ENCODE peak calls at places on chromosomes 13 and 19, in five cellular contexts. D, V, J, O and A are unnamed samples.
A peak's percentile ranks its signal among the peaks of the same experiment; 100 is the strongest.

GRCh38 chr13:95115525-95115924 is 185.7 kb downstream of the ABCC4 start:
- DNase-seq in D (no peak), V (no peak), J (no peak), O (no peak), A (no peak)

GRCh38 chr13:19860884-19861655 is 2.4 kb downstream of the ZMYM5 start:
- DNase-seq in D (no peak), V (no peak), J (no peak), O (no peak), A (no peak)

GRCh38 chr19:10624585-10624984 is 768 bp upstream of the SLC44A2 start:
- DNase-seq in D (no peak), V (no peak), J (no peak), O (no peak), A (no peak)

GRCh38 chr13:112442483-112443090 is 66.4 kb downstream of the SPACA7 start:
- DNase-seq in D (no peak), V (peak; percentile 81), J (no peak), O (no peak), A (no peak)

GRCh38 chr13:75725784-75726183 is 89.7 kb downstream of the LMO7 start:
- DNase-seq in D (no peak), V (no peak), J (no peak), O (no peak), A (no peak)

GRCh38 chr19:39246951-39247669 is 1.5 kb downstream of the IFNL4 start:
- DNase-seq in D (peak; percentile 5), V (no peak), J (no peak), O (no peak), A (no peak)

GRCh38 chr13:83827338-83827737 is 54.9 kb downstream of the SLITRK1 start:
- DNase-seq in D (no peak), V (no peak), J (no peak), O (no peak), A (no peak)

GRCh38 chr19:29524201-29524911 is 1.4 kb upstream of the VSTM2B start:
- DNase-seq in D (peak; percentile 42), V (no peak), J (no peak), O (no peak), A (no peak)

GRCh38 chr19:2552859-2553258 is 76.9 kb downstream of the GADD45B start:
- DNase-seq in D (no peak), V (no peak), J (no peak), O (no peak), A (no peak)

GRCh38 chr19:29287061-29287460 is 74.1 kb upstream of the UQCRFS1 start:
- DNase-seq in D (peak; percentile 89), V (peak; percentile 9), J (no peak), O (no peak), A (no peak)

GRCh38 chr19:38485541-38486285 is 52.2 kb downstream of the RYR1 start:
- DNase-seq in D (no peak), V (no peak), J (no peak), O (no peak), A (no peak)

GRCh38 chr13:22506286-22506685 is 674.5 kb upstream of the SGCG start:
- DNase-seq in D (no peak), V (no peak), J (no peak), O (no peak), A (no peak)

GRCh38 chr19:50724522-50725217 is 1.5 kb downstream of the CLEC11A start:
- DNase-seq in D (peak; percentile 95), V (peak; percentile 98), J (peak; percentile 99), O (no peak), A (peak; percentile 97)

GRCh38 chr13:53782400-53783030 is 753.9 kb downstream of the OLFM4 start:
- DNase-seq in D (peak; percentile 89), V (no peak), J (peak; percentile 1), O (peak; percentile 79), A (peak; percentile 4)

GRCh38 chr13:67278230-67278629 is 48.1 kb upstream of the PCDH9 start:
- DNase-seq in D (no peak), V (no peak), J (peak; percentile 45), O (no peak), A (no peak)

GRCh38 chr19:49570138-49570856 is 10.1 kb downstream of the NOSIP start:
- DNase-seq in D (peak; percentile 88), V (no peak), J (no peak), O (peak; percentile 91), A (peak; percentile 77)

GRCh38 chr13:85864963-85865530 is 65.8 kb upstream of the SLITRK6 start:
- DNase-seq in D (no peak), V (no peak), J (no peak), O (peak; percentile 9), A (no peak)

GRCh38 chr13:59447846-59448620 is 715.7 kb downstream of the DIAPH3 start:
- DNase-seq in D (no peak), V (no peak), J (no peak), O (no peak), A (no peak)

GRCh38 chr19:42246143-42246868 is 3.9 kb upstream of the GSK3A start:
- DNase-seq in D (peak; percentile 39), V (no peak), J (no peak), O (no peak), A (no peak)

GRCh38 chr13:33963134-33963533 is 145.2 kb downstream of the RFC3 start:
- DNase-seq in D (no peak), V (no peak), J (no peak), O (no peak), A (no peak)

GRCh38 chr13:99307648-99308339 is 595 bp upstream of the GPR183 start:
- DNase-seq in D (no peak), V (no peak), J (no peak), O (peak; percentile 43), A (no peak)

GRCh38 chr19:16398530-16399241 is 73.1 kb downstream of the EPS15L1 start:
- DNase-seq in D (no peak), V (no peak), J (no peak), O (no peak), A (no peak)

GRCh38 chr19:43553656-43554055 is 20.7 kb downstream of the ZNF575 start:
- DNase-seq in D (no peak), V (no peak), J (no peak), O (no peak), A (no peak)

GRCh38 chr13:95485045-95485517 is 67.4 kb upstream of the CLDN10 start:
- DNase-seq in D (no peak), V (no peak), J (no peak), O (no peak), A (no peak)

GRCh38 chr13:23615677-23616076 is 45.5 kb downstream of the TNFRSF19 start:
- DNase-seq in D (peak; percentile 12), V (no peak), J (no peak), O (no peak), A (no peak)